ENCODE peak calls at places on chromosomes 2 and 18, in eight cellular contexts. R, S, C, K, T, D, N and F are unnamed samples.

GRCh38 chr18:10559566-10560456 is 34.0 kb downstream of the NAPG start:
- DNase-seq in N (no peak), C (no peak), K (peak), D (peak), T (no peak), S (no peak), R (no peak), F (no peak)

GRCh38 chr2:105399207-105399861 is 483 bp upstream of the FHL2 start:
- DNase-seq in K (no peak), S (no peak), R (peak), T (no peak), N (no peak), C (no peak), D (no peak), F (no peak)

GRCh38 chr18:58541789-58542425 is 87.0 kb downstream of the ALPK2 start:
- DNase-seq in N (peak), C (no peak), T (no peak), D (peak), S (peak), R (no peak), K (peak), F (peak)

GRCh38 chr2:46706264-46706983 is 209.2 kb downstream of the MCFD2 start:
- DNase-seq in R (no peak), N (no peak), D (no peak), K (no peak), T (no peak), S (no peak), C (no peak), F (no peak)

GRCh38 chr18:8443505-8443904 is 165.7 kb upstream of the RAB12 start:
- DNase-seq in R (no peak), S (no peak), T (no peak), N (peak), D (no peak), C (no peak), K (no peak), F (no peak)

GRCh38 chr2:38601061-38601460 is 1.7 kb downstream of the HNRNPLL start:
- DNase-seq in K (peak), T (no peak), N (no peak), D (no peak), R (no peak), C (no peak), S (no peak), F (no peak)

GRCh38 chr2:29562319-29562718 is 359.1 kb downstream of the ALK start:
- DNase-seq in T (no peak), K (no peak), S (peak), D (no peak), C (no peak), R (no peak), N (no peak), F (no peak)

GRCh38 chr18:67862069-67862468 is 345.5 kb upstream of the DSEL start:
- DNase-seq in C (no peak), R (no peak), S (peak), K (no peak), D (no peak), N (no peak), T (no peak), F (no peak)

GRCh38 chr2:138841459-138841858 is 61.3 kb upstream of the NXPH2 start:
- DNase-seq in S (no peak), N (no peak), D (no peak), R (no peak), K (no peak), C (no peak), T (no peak), F (no peak)

GRCh38 chr2:214410128-214410775 is 602 bp upstream of the VWC2L start:
- DNase-seq in R (no peak), N (peak), K (no peak), C (no peak), S (no peak), T (no peak), D (no peak), F (no peak)

GRCh38 chr2:29260151-29260772 is 145.0 kb downstream of the CLIP4 start:
- DNase-seq in D (no peak), T (no peak), K (no peak), S (peak), C (no peak), N (peak), R (no peak), F (no peak)

GRCh38 chr2:240966906-240967680 is 31.3 kb upstream of the SNED1 start:
- DNase-seq in T (no peak), N (no peak), R (no peak), C (no peak), K (no peak), S (no peak), D (no peak), F (no peak)

GRCh38 chr2:238130696-238131628 is 7.5 kb upstream of the KLHL30 start:
- DNase-seq in C (no peak), S (no peak), R (peak), N (no peak), K (no peak), T (no peak), D (no peak), F (peak)

GRCh38 chr18:48334845-48335244 is 74.3 kb downstream of the ZBTB7C start:
- DNase-seq in T (no peak), K (no peak), C (no peak), S (no peak), D (no peak), R (no peak), N (no peak), F (no peak)

GRCh38 chr18:21979759-21980158 is 189.6 kb upstream of the GATA6 start:
- DNase-seq in S (no peak), K (no peak), N (no peak), R (no peak), T (no peak), D (no peak), C (no peak), F (no peak)

GRCh38 chr2:109726666-109727270 is 67.3 kb upstream of the RGPD5 start:
- DNase-seq in N (no peak), R (no peak), C (no peak), S (no peak), K (no peak), D (peak), T (no peak), F (peak)

GRCh38 chr18:63970803-63971191 is 916 bp downstream of the SERPINB8 start:
- DNase-seq in T (no peak), R (peak), D (no peak), S (no peak), C (no peak), N (peak), K (no peak), F (peak)

GRCh38 chr2:159249955-159250723 is 36.4 kb downstream of the WDSUB1 start:
- DNase-seq in T (no peak), R (no peak), K (peak), D (peak), S (peak), C (no peak), N (peak), F (peak)

GRCh38 chr18:51089691-51090090 is 59.7 kb downstream of the SMAD4 start:
- DNase-seq in T (no peak), D (no peak), R (no peak), S (no peak), N (no peak), K (no peak), C (no peak), F (no peak)

GRCh38 chr2:5690231-5690630 is 2.0 kb upstream of the SOX11 start:
- DNase-seq in K (no peak), S (no peak), D (no peak), T (no peak), N (no peak), C (no peak), R (no peak), F (no peak)

GRCh38 chr18:61582205-61582710 is 249.0 kb downstream of the CDH20 start:
- DNase-seq in T (no peak), C (no peak), R (no peak), S (no peak), K (no peak), D (no peak), N (no peak), F (no peak)

GRCh38 chr2:111697560-111697959 is 186.4 kb downstream of the ANAPC1 start:
- DNase-seq in T (no peak), R (no peak), C (no peak), K (peak), S (no peak), N (no peak), D (no peak), F (no peak)

GRCh38 chr2:11155326-11156059 is at the start of gene SLC66A3:
- DNase-seq in R (no peak), D (peak), T (no peak), S (peak), N (peak), C (no peak), K (peak), F (no peak)

GRCh38 chr2:98467082-98467536 is 22.5 kb downstream of the INPP4A start:
- DNase-seq in C (no peak), T (no peak), R (no peak), S (no peak), D (no peak), K (peak), N (no peak), F (no peak)

GRCh38 chr2:129717560-129718128 is 261.8 kb upstream of the RAB6C start:
- DNase-seq in K (no peak), C (peak), D (no peak), N (no peak), S (no peak), T (no peak), R (no peak), F (no peak)

GRCh38 chr18:24234850-24235418 is 96.1 kb downstream of the CABYR start:
- DNase-seq in C (no peak), K (no peak), T (no peak), R (no peak), S (no peak), D (no peak), N (no peak), F (no peak)

GRCh38 chr18:79798346-79798998 is 734 bp downstream of the KCNG2 start:
- DNase-seq in C (no peak), T (no peak), K (no peak), R (peak), N (no peak), D (no peak), S (no peak), F (no peak)
- H3K4me3 ChIP-seq in C (peak), T (no peak), K (no peak), R (no peak), N (no peak), D (no peak), S (peak), F (no peak)

DNA sequence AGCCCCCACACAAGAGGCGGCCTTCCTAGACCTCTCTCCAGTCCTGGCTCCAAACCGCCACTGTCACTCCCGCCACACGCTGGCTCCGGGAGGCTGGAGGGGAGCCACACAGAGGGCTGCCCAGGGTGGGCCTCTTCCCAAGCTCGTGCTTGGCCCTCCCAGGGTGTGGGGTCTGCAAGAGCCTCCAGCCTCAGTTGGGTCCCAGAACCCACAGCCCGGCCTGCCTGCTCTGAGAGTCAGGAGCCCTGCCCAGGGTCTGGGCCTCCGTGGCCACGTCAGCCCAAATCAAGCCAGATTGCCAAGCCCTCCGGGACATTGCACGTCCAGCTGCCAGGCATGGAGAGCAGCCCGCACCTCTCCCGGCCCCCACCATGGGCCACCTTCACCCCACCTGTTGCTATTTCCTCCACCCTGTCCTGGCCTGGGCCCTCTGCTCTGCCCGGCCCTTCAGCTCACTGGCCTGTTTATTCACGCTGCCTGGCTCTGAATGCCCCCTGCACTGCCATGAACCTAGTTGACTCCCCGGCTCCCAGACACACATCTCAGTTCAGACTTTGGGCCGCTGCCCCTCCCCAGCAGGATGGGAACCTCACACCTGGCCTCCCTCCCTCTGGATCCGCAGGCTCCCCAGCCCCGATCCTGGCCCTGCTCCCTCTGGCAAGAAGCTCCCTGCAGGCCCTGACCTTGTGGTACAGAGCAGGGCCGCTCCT is 61.0 kb downstream of the BIN1 start:
- DNase-seq in K (no peak), S (no peak), D (no peak), N (no peak), R (peak), C (no peak), T (no peak), F (peak)
- H3K4me3 ChIP-seq in K (no peak), S (no peak), D (no peak), N (no peak), R (no peak), C (no peak), T (no peak), F (no peak)

DNA sequence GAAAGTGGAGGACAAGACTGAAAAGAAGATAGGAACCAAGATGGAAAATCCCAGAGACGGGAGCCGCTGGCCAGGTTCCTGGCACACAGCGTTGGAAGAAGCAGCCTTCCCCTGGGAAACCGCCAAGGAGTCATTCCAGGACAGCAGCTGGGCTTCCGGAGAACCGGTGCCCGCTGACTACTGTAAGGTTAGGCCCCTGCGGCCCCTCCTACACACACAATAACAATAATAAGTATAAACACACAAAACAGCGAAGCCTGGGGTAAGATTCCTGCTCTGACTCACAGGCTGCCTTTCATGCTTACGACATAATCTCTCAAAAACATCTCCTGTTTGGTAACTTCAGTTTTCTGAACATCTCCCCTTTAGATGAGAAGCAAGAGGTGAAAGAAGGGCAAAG is 28.1 kb upstream of the MYCN start:
- DNase-seq in N (peak), D (no peak), R (no peak), C (no peak), S (peak), T (no peak), K (no peak), F (peak)
- H3K4me3 ChIP-seq in N (no peak), D (no peak), R (no peak), C (no peak), S (no peak), T (no peak), K (no peak), F (no peak)

DNA sequence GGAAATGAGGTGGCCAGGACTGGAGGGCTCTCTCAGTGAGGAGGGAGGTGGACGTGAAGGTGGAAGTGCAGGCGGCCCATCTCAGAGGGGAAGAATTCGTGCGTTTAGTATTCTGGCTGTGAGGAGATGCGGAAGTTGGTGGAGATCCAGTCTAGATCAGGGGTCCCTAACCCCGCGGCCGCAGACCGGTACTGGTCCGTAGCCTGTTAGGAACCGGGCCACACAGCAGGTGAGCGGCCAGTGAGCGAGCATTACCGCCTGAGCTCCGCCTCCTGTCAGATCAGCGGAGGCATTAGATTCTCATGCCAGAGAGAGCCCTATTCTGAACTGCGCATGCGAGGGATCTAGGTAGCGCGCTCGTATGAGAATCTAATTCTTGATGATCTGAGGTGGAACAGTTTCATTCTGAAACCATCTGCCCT is 1.6 kb upstream of the FHOD3 start:
- DNase-seq in N (no peak), K (no peak), T (no peak), D (no peak), S (no peak), R (no peak), C (no peak), F (peak)
- H3K4me3 ChIP-seq in N (no peak), K (no peak), T (no peak), D (no peak), S (peak), R (no peak), C (peak), F (no peak)